ENCODE peak calls at places on chromosomes 7 and 10, in eight cellular contexts. R, B, F, G, A, Q, W and K are unnamed samples.

GRCh38 chr10:3372284-3372683 is 199.7 kb upstream of the PITRM1 start:
- DNase-seq in R (no peak), W (no peak), G (no peak), F (no peak), A (no peak), B (no peak), Q (no peak), K (no peak)

GRCh38 chr10:61751599-61751998 is 88.9 kb downstream of the CABCOCO1 start:
- DNase-seq in G (no peak), F (no peak), W (no peak), A (no peak), R (no peak), Q (no peak), B (no peak), K (no peak)

GRCh38 chr7:112143151-112143550 is 63.0 kb downstream of the DOCK4 start:
- DNase-seq in R (no peak), A (no peak), W (no peak), G (no peak), B (no peak), F (no peak), Q (no peak), K (no peak)

GRCh38 chr10:118955531-118956252 is 73.8 kb upstream of the NANOS1 start:
- DNase-seq in W (no peak), Q (peak; percentile 55), F (peak; percentile 39), R (no peak), B (no peak), A (no peak), G (no peak), K (no peak)

GRCh38 chr10:77604063-77604462 is 33.5 kb downstream of the KCNMA1 start:
- DNase-seq in W (no peak), R (no peak), F (no peak), B (no peak), Q (no peak), G (no peak), A (no peak), K (no peak)

GRCh38 chr10:75355706-75356105 is 45.9 kb downstream of the ZNF503 start:
- DNase-seq in R (no peak), Q (no peak), G (no peak), W (no peak), B (no peak), A (no peak), F (no peak), K (no peak)

GRCh38 chr10:42755028-42755451 is 27.6 kb upstream of the BMS1 start:
- DNase-seq in R (no peak), G (no peak), F (peak; percentile 65), B (no peak), A (no peak), Q (no peak), W (no peak), K (no peak)

GRCh38 chr10:113733635-113734034 is 17.8 kb upstream of the PLEKHS1 start:
- DNase-seq in F (no peak), G (no peak), R (no peak), W (no peak), B (no peak), A (no peak), Q (no peak), K (no peak)

GRCh38 chr10:76492026-76492425 is 1060.6 kb downstream of the LRMDA start:
- DNase-seq in A (no peak), F (no peak), B (no peak), W (no peak), G (no peak), Q (no peak), R (no peak), K (no peak)

GRCh38 chr10:15474671-15475070 is 103.6 kb upstream of the FAM171A1 start:
- DNase-seq in A (no peak), F (no peak), Q (no peak), B (no peak), W (no peak), R (no peak), G (no peak), K (no peak)

GRCh38 chr10:97880109-97880508 is 30.5 kb downstream of the GOLGA7B start:
- DNase-seq in G (no peak), Q (no peak), W (no peak), F (no peak), R (no peak), A (no peak), B (no peak), K (no peak)
- TF ChIP-seq POLR2AphosphoS5 in G (no peak), Q (no peak), W (no peak), F (no peak), R (no peak), A (no peak), B (no peak), K (no peak)

DNA sequence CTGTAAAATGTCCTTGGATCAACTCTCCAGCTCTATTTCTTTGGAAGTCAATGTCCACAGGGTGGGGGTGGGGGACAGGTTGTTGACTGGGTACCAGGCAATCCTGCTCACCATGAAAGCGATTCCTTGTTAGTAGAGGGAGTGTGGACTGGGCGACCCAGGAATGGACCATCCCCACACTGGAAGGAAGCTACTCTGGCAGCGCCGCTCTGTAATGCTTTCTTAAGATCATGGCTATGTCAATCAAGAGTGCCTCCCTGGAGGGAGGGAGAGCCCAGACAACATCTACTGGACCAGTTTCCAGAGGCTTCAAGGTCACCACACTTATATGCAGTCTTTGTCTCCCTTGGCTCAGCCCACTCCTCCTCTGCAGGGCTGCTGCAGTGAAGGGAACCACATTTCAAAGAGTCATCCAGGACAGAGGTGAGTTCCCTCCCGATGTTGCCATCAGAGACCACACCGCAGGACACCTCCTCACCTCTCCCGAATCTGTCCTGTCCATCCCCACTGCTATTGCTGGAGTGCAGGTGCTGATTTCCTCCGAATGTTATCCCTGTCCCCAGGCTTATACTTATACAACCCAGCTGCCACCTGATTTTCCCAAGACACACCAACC is 6.9 kb downstream of the GIMAP5 start:
- DNase-seq in G (no peak), F (no peak), R (no peak), W (no peak), B (no peak), A (no peak), Q (no peak), K (no peak)
- TF ChIP-seq POLR2AphosphoS5 in G (no peak), F (no peak), R (no peak), W (no peak), B (no peak), A (no peak), Q (no peak), K (peak; percentile 17)

GRCh38 chr7:157714166-157715070 is 377.6 kb downstream of the DNAJB6 start:
- DNase-seq in A (no peak), F (no peak), B (no peak), G (no peak), W (no peak), R (no peak), Q (no peak), K (no peak)

GRCh38 chr7:157715938-157716280 is 379.1 kb downstream of the DNAJB6 start:
- DNase-seq in G (no peak), W (no peak), F (no peak), Q (no peak), R (no peak), B (no peak), A (no peak), K (no peak)

GRCh38 chr7:157713591-157713990 is 376.8 kb downstream of the DNAJB6 start:
- DNase-seq in A (no peak), F (no peak), W (no peak), B (no peak), R (no peak), Q (no peak), G (no peak), K (no peak)

GRCh38 chr7:157717211-157718174 is 380.7 kb downstream of the DNAJB6 start:
- DNase-seq in W (no peak), R (no peak), F (no peak), G (no peak), B (no peak), Q (no peak), A (no peak), K (no peak)

DNA sequence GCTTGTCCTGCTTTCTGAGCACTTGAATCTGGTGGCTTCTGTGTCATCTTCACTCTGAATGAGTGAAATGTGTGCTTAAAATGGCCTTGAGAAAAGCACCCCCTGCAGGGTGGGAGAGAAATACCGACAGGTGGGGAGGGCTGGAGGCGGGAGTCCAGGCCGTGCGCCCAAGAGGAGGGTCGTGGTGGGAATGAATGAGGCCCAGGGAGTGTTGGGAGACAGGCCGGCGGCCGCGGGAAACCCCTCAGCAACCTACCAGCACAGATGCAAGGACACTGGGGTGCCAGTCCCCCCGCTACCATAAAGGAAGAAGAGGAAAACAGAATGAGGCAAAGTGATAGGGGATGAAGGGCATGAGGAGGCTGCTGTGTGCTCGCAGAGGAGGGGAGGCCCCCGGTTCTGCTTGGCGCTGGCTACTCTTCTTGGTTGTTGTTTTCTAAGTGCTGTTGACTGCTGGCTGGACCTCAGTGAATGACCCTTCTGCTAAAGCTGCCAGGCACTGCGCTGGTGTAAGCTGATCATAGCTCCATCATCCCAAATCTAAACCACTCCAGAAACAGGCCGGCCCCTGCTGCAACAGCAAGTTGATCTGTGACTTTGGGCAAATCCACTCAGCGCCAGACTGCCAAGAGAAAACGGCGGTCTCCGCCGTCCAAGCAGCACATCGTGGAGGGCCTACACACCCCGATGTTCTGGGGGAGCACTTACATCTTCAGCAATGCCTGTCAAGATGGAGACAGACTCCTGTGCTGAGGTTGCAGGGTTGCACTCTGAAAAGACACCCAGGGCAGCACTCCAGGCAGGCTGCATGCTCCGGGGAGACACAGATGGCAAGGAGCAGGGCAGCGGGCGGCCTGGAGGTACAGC is 378.5 kb downstream of the DNAJB6 start:
- DNase-seq in R (no peak), F (no peak), A (no peak), Q (no peak), W (no peak), B (no peak), G (no peak), K (no peak)
- TF ChIP-seq POLR2AphosphoS5 in R (no peak), F (no peak), A (no peak), Q (no peak), W (no peak), B (no peak), G (no peak), K (no peak)

GRCh38 chr7:143447500-143447899 is 4.2 kb downstream of the TAS2R60 start:
- DNase-seq in F (no peak), R (no peak), G (no peak), A (no peak), Q (no peak), W (no peak), B (no peak), K (no peak)

GRCh38 chr7:143444063-143444782 is 970 bp downstream of the TAS2R60 start:
- DNase-seq in G (no peak), R (no peak), F (no peak), B (no peak), A (no peak), Q (no peak), W (no peak), K (no peak)

GRCh38 chr7:143443153-143443552 is at the start of gene TAS2R60:
- DNase-seq in G (no peak), R (no peak), W (no peak), F (no peak), Q (no peak), B (no peak), A (no peak), K (no peak)

GRCh38 chr7:143448429-143448828 is 5.2 kb downstream of the TAS2R60 start:
- DNase-seq in W (no peak), A (no peak), Q (no peak), G (no peak), R (no peak), F (no peak), B (no peak), K (no peak)

DNA sequence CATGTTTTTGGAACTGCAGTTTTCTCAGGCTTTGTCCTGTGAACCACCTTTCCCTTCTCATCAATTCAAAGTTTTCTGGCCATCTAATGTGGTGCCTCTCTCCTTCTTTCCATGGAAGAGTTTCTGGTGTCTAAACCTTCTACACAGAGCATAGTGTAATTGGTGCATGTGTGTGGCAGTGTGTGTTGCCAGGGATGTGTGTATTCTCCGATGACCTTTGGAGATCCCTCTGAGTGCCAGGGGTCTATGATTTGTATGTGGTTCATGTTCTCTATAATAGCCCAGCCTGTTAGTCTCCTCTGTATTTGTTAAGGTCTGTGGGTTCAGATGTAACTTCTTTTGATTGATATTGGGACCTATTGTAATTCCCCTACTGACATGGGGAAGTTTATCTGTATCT is 1.5 kb downstream of the TAS2R60 start:
- DNase-seq in W (no peak), G (no peak), B (no peak), Q (no peak), F (no peak), A (no peak), R (no peak), K (no peak)
- TF ChIP-seq POLR2AphosphoS5 in W (no peak), G (no peak), B (no peak), Q (no peak), F (no peak), A (no peak), R (no peak), K (no peak)